ENCODE peak calls at places on chromosome 14, in five cellular contexts. G is GM23248, W is PC-3, C is neural progenitor cell, T is HCT116. V is an unnamed sample.

GRCh38 chr14:40122978-40123648 is 690.9 kb upstream of the FBXO33 start:
- DNase-seq in G (peak), W (peak), C (no peak), T (peak), V (no peak)

GRCh38 chr14:59347915-59348314 is 117.3 kb downstream of the GPR135 start:
- DNase-seq in G (no peak), W (no peak), C (no peak), T (no peak), V (no peak)

GRCh38 chr14:55097894-55098560 is 31.0 kb upstream of the LGALS3 start:
- DNase-seq in G (peak), W (peak), C (no peak), T (no peak), V (no peak)

GRCh38 chr14:52268191-52269061 is 928 bp downstream of the PTGDR start:
- DNase-seq in G (peak), W (no peak), C (peak), T (no peak), V (no peak)

GRCh38 chr14:73753887-73754880 is 40.0 kb upstream of the PNMA1 start:
- DNase-seq in G (peak), W (peak), C (no peak), T (no peak), V (no peak)

GRCh38 chr14:90851327-90852036 is 35.3 kb upstream of the TTC7B start:
- DNase-seq in G (no peak), W (no peak), C (no peak), T (no peak), V (no peak)

GRCh38 chr14:61567838-61568571 is 127.3 kb upstream of the HIF1A start:
- DNase-seq in G (no peak), W (no peak), C (peak), T (no peak), V (peak)

GRCh38 chr14:90398315-90398811 is 1.5 kb downstream of the CALM1 start:
- DNase-seq in G (peak), W (peak), C (peak), T (no peak), V (peak)

GRCh38 chr14:35046751-35047536 is 872 bp downstream of the FAM177A1 start:
- DNase-seq in G (peak), W (peak), C (no peak), T (no peak), V (peak)

GRCh38 chr14:71431169-71431525 is 501.1 kb upstream of the RGS6 start:
- DNase-seq in G (no peak), W (no peak), C (no peak), T (no peak), V (no peak)

GRCh38 chr14:81400202-81400678 is at the start of gene STON2:
- DNase-seq in G (peak), W (peak), C (no peak), T (peak), V (peak)

GRCh38 chr14:88955470-88955869 is 131.0 kb downstream of the TTC8 start:
- DNase-seq in G (no peak), W (no peak), C (no peak), T (no peak), V (no peak)

GRCh38 chr14:89466460-89466859 is 49.4 kb upstream of the FOXN3 start:
- DNase-seq in G (no peak), W (no peak), C (no peak), T (no peak), V (peak)

GRCh38 chr14:58151701-58152568 is at the start of gene ARMH4:
- DNase-seq in G (peak), W (peak), C (peak), T (peak), V (peak)
- TF ChIP-seq EZH2 in G (no peak), W (peak), C (peak), T (no peak), V (peak)

GRCh38 chr14:104744484-104744883 is 8.5 kb upstream of the SIVA1 start:
- DNase-seq in G (no peak), W (no peak), C (no peak), T (no peak), V (no peak)
- TF ChIP-seq EZH2 in G (no peak), W (no peak), C (no peak), T (no peak), V (no peak)

GRCh38 chr14:60482743-60483142 is 3.1 kb downstream of the C14orf39 start:
- DNase-seq in G (no peak), W (peak), C (no peak), T (peak), V (no peak)

GRCh38 chr14:60488175-60488574 is 2.3 kb upstream of the C14orf39 start:
- DNase-seq in G (no peak), W (peak), C (no peak), T (no peak), V (no peak)

GRCh38 chr14:60485600-60486251 is at the start of gene C14orf39:
- DNase-seq in G (peak), W (peak), C (peak), T (no peak), V (no peak)

GRCh38 chr14:60487211-60487610 is 1.3 kb upstream of the C14orf39 start:
- DNase-seq in G (no peak), W (no peak), C (no peak), T (no peak), V (no peak)

DNA sequence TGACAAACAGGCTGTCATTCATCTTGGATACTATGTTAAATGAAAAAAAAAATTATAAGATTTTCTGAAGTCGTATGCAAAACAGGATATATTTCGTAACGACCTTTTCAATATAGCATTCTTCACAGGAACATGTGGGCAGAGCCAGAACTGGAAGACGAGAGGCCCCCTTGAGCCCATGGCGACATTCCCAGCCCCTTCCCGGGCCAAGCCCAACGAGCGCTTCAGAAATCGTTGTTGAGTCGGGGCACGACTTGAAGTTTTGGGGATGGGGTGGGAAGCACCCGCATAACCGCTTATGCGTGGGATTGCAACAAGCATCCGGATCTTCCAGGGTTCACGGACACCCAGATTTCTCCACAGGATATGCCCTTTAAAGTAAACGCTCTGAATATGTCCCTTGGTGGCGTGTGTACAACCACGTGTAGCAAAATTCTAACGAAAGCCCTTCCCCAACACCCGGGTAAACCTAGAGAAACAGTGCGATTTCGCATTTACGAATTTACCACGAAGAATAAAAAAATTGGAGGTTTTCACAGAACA is 735 bp downstream of the C14orf39 start:
- DNase-seq in G (no peak), W (no peak), C (peak), T (no peak), V (no peak)
- TF ChIP-seq EZH2 in G (no peak), W (no peak), C (no peak), T (no peak), V (no peak)

DNA sequence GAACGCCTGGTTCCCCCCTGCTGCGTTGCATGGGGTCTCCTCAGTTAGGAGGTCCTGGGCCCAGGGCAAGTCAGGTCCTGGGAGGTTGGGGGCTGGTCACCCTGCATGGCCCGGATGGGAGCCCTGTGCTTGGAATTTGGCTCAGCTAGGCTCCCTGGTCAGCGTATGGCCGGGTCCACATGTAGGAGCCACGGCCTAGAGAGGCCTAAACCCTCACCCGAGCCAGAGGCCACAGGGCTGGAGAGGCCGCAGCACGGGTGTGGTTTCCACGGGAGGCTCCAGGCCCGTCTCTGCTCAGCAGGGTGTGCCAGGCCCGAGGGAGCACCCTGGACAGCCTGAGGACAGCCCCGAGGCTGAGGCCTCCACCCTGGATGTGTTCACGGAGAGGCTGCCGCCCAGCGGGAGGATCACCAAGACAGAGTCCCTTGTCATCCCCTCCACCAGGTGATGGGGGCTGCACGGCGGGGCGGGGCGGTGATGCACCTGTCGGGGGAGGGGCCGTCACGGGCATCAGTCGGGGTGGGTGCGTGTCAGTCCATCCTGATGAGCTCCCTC is 17.6 kb upstream of the TEX22 start:
- DNase-seq in G (no peak), W (no peak), C (no peak), T (no peak), V (no peak)
- TF ChIP-seq EZH2 in G (no peak), W (no peak), C (no peak), T (no peak), V (no peak)

GRCh38 chr14:101259748-101260147 is 301.5 kb upstream of the DIO3 start:
- DNase-seq in G (no peak), W (no peak), C (no peak), T (no peak), V (no peak)
- TF ChIP-seq EZH2 in G (no peak), W (no peak), C (no peak), T (no peak), V (no peak)

V was measured in DND-41.